ENCODE peak calls at places on chromosomes 13 and 19, in six cellular contexts. Y is fibroblast of mammary gland, V is PC-3, A is HL-60, G is IMR-90, K is fibroblast of pulmonary artery. Z is an unnamed sample.

GRCh38 chr13:42533336-42533591 is 40.7 kb upstream of the TNFSF11 start:
- DNase-seq in Y (no peak), V (no peak), A (no peak), G (no peak), K (no peak), Z (no peak)

GRCh38 chr19:4534836-4535658 is at the start of gene PLIN5:
- DNase-seq in Y (no peak), V (peak), A (no peak), G (peak), K (peak), Z (no peak)

GRCh38 chr13:113162783-113163685 is 4.6 kb downstream of the PROZ start:
- DNase-seq in Y (no peak), V (no peak), A (no peak), G (no peak), K (no peak), Z (no peak)

GRCh38 chr13:114200673-114201005 is 21.6 kb downstream of the CFAP97D2 start:
- DNase-seq in Y (peak), V (no peak), A (no peak), G (peak), K (peak), Z (no peak)

GRCh38 chr13:112053744-112054615 is 13.0 kb upstream of the SOX1 start:
- DNase-seq in Y (no peak), V (no peak), A (no peak), G (no peak), K (no peak), Z (no peak)

GRCh38 chr19:2722541-2723344 is 1.6 kb upstream of the DIRAS1 start:
- DNase-seq in Y (peak), V (peak), A (peak), G (peak), K (peak), Z (no peak)

GRCh38 chr13:92769064-92769463 is 457.5 kb upstream of the GPC6 start:
- DNase-seq in Y (peak), V (no peak), A (no peak), G (peak), K (peak), Z (peak)

GRCh38 chr19:14023404-14024235 is 4.3 kb upstream of the RLN3 start:
- DNase-seq in Y (no peak), V (peak), A (peak), G (peak), K (peak), Z (no peak)

GRCh38 chr19:14536926-14537692 is 7.7 kb downstream of the TECR start:
- DNase-seq in Y (peak), V (peak), A (no peak), G (no peak), K (peak), Z (no peak)

DNA sequence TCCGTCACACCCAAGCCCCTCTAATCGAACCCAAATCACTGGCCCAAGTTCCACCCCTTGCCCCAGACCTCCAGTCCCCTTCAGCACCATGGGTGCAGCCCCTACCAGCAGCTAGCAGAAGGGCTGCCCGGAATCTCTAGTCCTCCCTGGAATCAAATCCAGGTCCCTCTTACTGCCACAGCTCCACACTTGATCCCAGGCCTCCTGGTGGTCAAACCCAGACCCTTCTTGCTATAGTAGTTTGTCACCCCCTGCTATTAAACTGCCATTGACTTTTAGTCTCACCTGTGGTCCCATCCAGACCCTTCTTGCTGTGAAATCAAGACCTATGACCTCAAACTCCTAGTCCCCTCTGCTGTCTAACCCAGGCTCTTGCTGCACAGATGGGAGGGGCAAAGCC is 8.7 kb downstream of the HIPK4 start:
- DNase-seq in Y (no peak), V (no peak), A (no peak), G (no peak), K (no peak), Z (no peak)
- H3K4me3 ChIP-seq in Y (no peak), V (no peak), A (no peak), G (no peak), K (no peak), Z (no peak)

DNA sequence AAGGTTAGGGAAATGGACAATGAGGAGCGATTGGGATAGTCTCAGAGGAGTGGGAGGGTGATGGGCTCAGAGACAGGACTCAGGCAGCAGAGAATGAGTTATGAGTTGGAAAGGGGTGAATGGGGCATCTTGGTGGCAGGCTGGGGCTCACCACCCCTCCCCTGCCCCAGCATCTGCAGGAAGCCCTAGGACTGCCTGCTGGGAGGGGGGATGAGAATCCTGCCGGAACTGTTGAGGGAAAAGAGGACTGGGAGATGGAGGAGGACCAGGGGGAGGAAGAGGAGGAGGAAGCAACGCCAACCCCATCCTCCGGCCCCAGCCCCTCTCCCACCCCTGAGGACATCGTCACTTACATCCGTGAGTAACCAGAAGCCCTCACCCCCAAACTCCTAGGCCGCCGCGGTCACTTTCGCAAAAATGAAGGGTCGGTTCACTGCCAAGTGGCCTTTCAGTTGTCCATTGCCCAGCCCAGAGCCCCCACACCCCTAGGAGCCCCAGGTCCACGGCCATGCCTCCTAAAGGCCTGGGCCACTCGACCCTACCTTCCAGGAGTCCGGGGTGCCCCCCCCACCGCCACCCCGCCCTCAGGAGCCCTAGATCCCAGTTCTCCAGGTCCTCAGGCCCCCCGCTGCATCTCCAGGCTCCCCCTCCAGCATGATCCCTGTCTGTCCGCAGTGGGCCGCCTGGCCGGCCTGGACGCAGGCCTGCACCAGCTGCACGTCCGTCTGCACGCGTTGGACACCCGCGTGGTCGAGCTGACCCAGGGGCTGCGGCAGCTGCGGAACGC is 764 bp downstream of the CLEC11A start:
- DNase-seq in Y (no peak), V (no peak), A (no peak), G (no peak), K (no peak), Z (no peak)
- H3K4me3 ChIP-seq in Y (peak), V (peak), A (peak), G (peak), K (peak), Z (peak)

DNA sequence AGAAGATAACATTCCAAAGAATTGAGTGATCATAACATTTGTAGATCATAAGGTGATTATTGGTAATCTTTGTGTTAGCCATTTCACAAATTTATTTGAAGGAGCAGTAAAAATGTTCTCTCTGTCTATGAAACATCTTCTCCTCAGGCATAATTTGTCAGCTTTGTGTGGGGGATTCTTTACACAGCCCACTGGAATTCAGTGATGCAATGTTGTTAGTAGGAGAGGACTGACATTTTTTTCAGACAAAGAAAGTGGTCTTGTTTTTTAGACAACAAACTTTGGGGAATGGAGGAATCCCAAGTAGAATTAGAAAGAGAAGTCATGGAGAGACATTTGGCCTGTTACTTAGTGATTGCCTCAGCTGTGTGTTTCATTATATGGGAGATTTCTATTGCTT is 100.3 kb downstream of the ITGBL1 start:
- DNase-seq in Y (peak), V (peak), A (no peak), G (peak), K (peak), Z (peak)
- H3K4me3 ChIP-seq in Y (no peak), V (no peak), A (no peak), G (no peak), K (no peak), Z (no peak)

GRCh38 chr13:39602614-39603366 is at the start of gene LHFPL6:
- DNase-seq in Y (peak), V (peak), A (no peak), G (peak), K (peak), Z (peak)
- H3K4me3 ChIP-seq in Y (peak), V (peak), A (peak), G (peak), K (peak), Z (peak)

Z was measured in skeletal muscle cell.